ENCODE peak calls at places on chromosomes 16 and 17, in six cellular contexts. K, P, R, D, O and X are unnamed samples.

GRCh38 chr16:84040823-84041391 is 1.7 kb downstream of the SLC38A8 start:
- DNase-seq in K (no peak), P (no peak), O (no peak), D (no peak), R (no peak), X (no peak)

GRCh38 chr17:73439597-73439996 is 127.8 kb upstream of the CDC42EP4 start:
- DNase-seq in O (no peak), R (no peak), D (no peak), K (no peak), P (no peak), X (no peak)

GRCh38 chr17:35866356-35866950 is 2.2 kb downstream of the HEATR9 start:
- DNase-seq in D (no peak), R (no peak), P (no peak), O (no peak), K (no peak), X (no peak)

GRCh38 chr17:2700491-2701141 is 10.9 kb downstream of the CLUH start:
- DNase-seq in O (no peak), D (no peak), R (peak), P (no peak), K (peak), X (no peak)

GRCh38 chr16:798666-799065 is 1.9 kb downstream of the GNG13 start:
- DNase-seq in K (no peak), P (no peak), R (no peak), O (no peak), D (no peak), X (no peak)

GRCh38 chr16:85673529-85674417 is 15.0 kb downstream of the GINS2 start:
- DNase-seq in D (peak), R (no peak), K (no peak), P (no peak), O (peak), X (no peak)

GRCh38 chr17:1005361-1005946 is 8.5 kb downstream of the TIMM22 start:
- DNase-seq in R (peak), D (peak), O (peak), P (no peak), K (peak), X (peak)

GRCh38 chr17:73956595-73957465 is 246.6 kb upstream of the RPL38 start:
- DNase-seq in K (peak), R (peak), P (peak), D (peak), O (no peak), X (peak)

GRCh38 chr17:37429039-37429438 is 22.4 kb downstream of the TADA2A start:
- DNase-seq in O (no peak), P (no peak), R (no peak), K (no peak), D (no peak), X (no peak)

GRCh38 chr17:70375813-70376448 is 206.6 kb downstream of the KCNJ2 start:
- DNase-seq in P (no peak), D (no peak), K (no peak), O (no peak), R (no peak), X (no peak)

GRCh38 chr17:45228985-45229517 is 7.4 kb downstream of the FMNL1 start:
- DNase-seq in D (no peak), R (no peak), K (peak), O (peak), P (no peak), X (peak)